ENCODE peak calls at places on chromosomes 3 and 15, in five cellular contexts. L is coronary artery, A is tibial nerve, W is cardiac fibroblast, F is breast epithelium. M is an unnamed sample.
A peak's percentile ranks its signal among the peaks of the same experiment; 100 is the strongest.

GRCh38 chr15:25987638-25988037 is 124.5 kb upstream of the ATP10A start:
- DNase-seq in F (no peak), W (no peak), L (no peak), A (no peak), M (no peak)

GRCh38 chr15:29568840-29569532 is 253.3 kb downstream of the TJP1 start:
- DNase-seq in L (no peak), A (no peak), F (no peak), W (peak; percentile 4), M (no peak)

GRCh38 chr3:11718582-11719405 is 75.1 kb upstream of the VGLL4 start:
- DNase-seq in L (peak; percentile 79), W (peak; percentile 67), F (peak; percentile 42), A (peak; percentile 38), M (no peak)

GRCh38 chr3:141915016-141915415 is 38.6 kb downstream of the ATP1B3 start:
- DNase-seq in W (no peak), F (no peak), A (no peak), L (no peak), M (no peak)

GRCh38 chr3:29642393-29643033 is 361.6 kb downstream of the RBMS3 start:
- DNase-seq in F (no peak), A (no peak), L (no peak), W (peak; percentile 80), M (no peak)

GRCh38 chr15:85541744-85542143 is 161.3 kb downstream of the AKAP13 start:
- DNase-seq in L (no peak), F (no peak), W (no peak), A (no peak), M (no peak)

GRCh38 chr15:40930430-40931299 is 1.5 kb downstream of the DLL4 start:
- DNase-seq in A (no peak), L (no peak), F (no peak), W (peak; percentile 20), M (peak; percentile 66)

GRCh38 chr3:138944842-138945645 is 1.9 kb downstream of the FOXL2 start:
- DNase-seq in L (peak; percentile 71), W (no peak), A (no peak), F (no peak), M (no peak)

GRCh38 chr3:16849240-16849639 is 35.5 kb upstream of the PLCL2 start:
- DNase-seq in A (no peak), L (no peak), F (no peak), W (peak; percentile 46), M (no peak)

GRCh38 chr3:142180761-142181362 is 31.5 kb upstream of the TFDP2 start:
- DNase-seq in W (peak; percentile 60), L (no peak), F (no peak), A (no peak), M (no peak)

GRCh38 chr3:159796744-159797143 is 191.9 kb upstream of the IL12A start:
- DNase-seq in W (peak; percentile 91), L (no peak), A (no peak), F (no peak), M (no peak)

GRCh38 chr3:69252141-69252540 is 129.7 kb upstream of the LMOD3 start:
- DNase-seq in L (no peak), F (no peak), A (no peak), W (no peak), M (no peak)

GRCh38 chr15:36004891-36005508 is 459.0 kb upstream of the DPH6 start:
- DNase-seq in L (no peak), A (no peak), W (no peak), F (no peak), M (no peak)

GRCh38 chr3:80018375-80018774 is 250.6 kb upstream of the ROBO1 start:
- DNase-seq in L (no peak), A (no peak), F (no peak), W (peak; percentile 29), M (no peak)

GRCh38 chr3:48532271-48532973 is 24.2 kb downstream of the PFKFB4 start:
- DNase-seq in W (no peak), A (no peak), F (no peak), L (no peak), M (no peak)

GRCh38 chr3:88321696-88322095 is 171.9 kb downstream of the C3orf38 start:
- DNase-seq in W (peak; percentile 23), F (no peak), A (no peak), L (no peak), M (no peak)

GRCh38 chr3:150703756-150704344 is at the start of gene ERICH6:
- DNase-seq in F (peak; percentile 83), A (peak; percentile 83), W (peak; percentile 92), L (peak; percentile 94), M (peak; percentile 45)
- TF ChIP-seq CTCF in F (peak; percentile 8), A (peak; percentile 19), W (peak; percentile 13), L (no peak), M (no peak)

GRCh38 chr3:150830094-150830681 is 67.2 kb upstream of the SIAH2 start:
- DNase-seq in W (peak; percentile 5), A (no peak), L (no peak), F (no peak), M (no peak)
- TF ChIP-seq CTCF in W (no peak), A (no peak), L (no peak), F (no peak), M (no peak)

DNA sequence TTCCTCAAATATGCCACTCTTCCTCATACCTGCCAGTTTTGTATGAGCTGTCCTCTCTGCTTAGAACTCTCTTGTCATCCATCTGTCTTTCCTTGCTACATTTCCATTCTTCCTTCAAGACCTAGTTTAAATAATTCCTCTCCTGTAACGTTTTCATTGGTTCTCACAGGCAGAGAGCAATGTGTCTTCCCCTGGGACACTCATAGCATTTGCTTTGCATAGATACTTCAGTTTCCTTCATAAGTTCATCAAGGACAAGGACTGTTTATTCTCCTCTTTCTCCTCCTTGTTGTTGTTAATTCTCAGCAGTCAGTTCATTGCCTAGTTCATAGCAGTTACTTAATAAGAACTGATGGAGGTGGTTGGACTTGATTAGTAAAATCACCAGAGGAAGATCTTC is 10.6 kb downstream of the NR2C2 start:
- DNase-seq in A (no peak), W (peak; percentile 34), L (no peak), F (no peak), M (no peak)
- TF ChIP-seq CTCF in A (no peak), W (no peak), L (no peak), F (no peak), M (no peak)

GRCh38 chr15:34620122-34620521 is 36.7 kb upstream of the GOLGA8B start:
- DNase-seq in A (no peak), F (no peak), W (no peak), L (no peak), M (no peak)

GRCh38 chr15:34618073-34618472 is 34.6 kb upstream of the GOLGA8B start:
- DNase-seq in W (no peak), A (no peak), F (no peak), L (no peak), M (no peak)

GRCh38 chr15:34619151-34619550 is 35.7 kb upstream of the GOLGA8B start:
- DNase-seq in A (no peak), F (no peak), W (no peak), L (no peak), M (no peak)

GRCh38 chr15:34620814-34621213 is 37.4 kb upstream of the GOLGA8B start:
- DNase-seq in L (no peak), A (no peak), W (peak; percentile 5), F (no peak), M (no peak)

DNA sequence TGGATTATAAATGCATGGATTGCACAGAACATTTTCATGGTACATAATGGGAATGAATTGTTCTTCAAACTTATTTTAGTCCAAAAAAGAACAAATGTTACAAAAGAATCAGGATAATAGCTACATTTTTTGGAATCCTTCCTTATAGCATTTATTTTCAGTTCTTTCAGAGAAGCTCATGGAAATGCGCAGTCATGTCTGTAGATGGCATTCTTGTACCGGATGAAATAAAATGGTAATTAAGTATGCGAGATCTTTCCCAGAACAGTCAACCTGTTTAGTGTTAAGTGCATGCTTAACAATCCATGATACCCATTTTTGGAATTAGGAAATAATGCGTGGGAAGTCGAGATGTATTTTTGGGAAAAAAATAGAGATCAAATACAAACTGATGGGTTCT is 38.2 kb upstream of the GOLGA8B start:
- DNase-seq in F (no peak), W (peak; percentile 53), L (no peak), A (no peak), M (no peak)
- TF ChIP-seq CTCF in F (no peak), W (peak; percentile 30), L (no peak), A (no peak), M (peak; percentile 68)

GRCh38 chr3:127825764-127826163 is 3.4 kb upstream of the MGLL start:
- DNase-seq in L (no peak), F (no peak), W (no peak), A (no peak), M (no peak)
- TF ChIP-seq CTCF in L (no peak), F (no peak), W (no peak), A (no peak), M (no peak)

DNA sequence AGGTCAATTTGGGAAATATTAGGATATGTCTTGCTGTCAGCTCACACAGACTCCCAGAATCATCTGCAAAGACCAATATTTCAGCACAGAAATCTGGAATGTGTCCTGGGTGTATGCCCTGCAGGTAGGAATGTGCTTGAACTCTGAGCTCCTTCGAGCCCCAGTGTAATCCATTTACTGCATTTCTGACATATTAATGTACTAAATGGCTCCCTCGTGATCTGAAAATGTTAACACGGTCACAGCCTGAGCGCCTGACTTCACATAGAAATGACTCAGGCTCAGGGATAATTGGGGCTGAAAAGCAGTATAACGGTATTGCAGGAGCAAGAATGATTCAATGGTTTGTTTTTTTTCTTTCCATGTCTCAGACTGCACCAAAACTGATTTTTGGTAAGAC is 50.0 kb downstream of the DCLK3 start:
- DNase-seq in L (no peak), A (no peak), W (peak; percentile 76), F (no peak), M (no peak)
- TF ChIP-seq CTCF in L (no peak), A (no peak), W (no peak), F (no peak), M (no peak)

DNA sequence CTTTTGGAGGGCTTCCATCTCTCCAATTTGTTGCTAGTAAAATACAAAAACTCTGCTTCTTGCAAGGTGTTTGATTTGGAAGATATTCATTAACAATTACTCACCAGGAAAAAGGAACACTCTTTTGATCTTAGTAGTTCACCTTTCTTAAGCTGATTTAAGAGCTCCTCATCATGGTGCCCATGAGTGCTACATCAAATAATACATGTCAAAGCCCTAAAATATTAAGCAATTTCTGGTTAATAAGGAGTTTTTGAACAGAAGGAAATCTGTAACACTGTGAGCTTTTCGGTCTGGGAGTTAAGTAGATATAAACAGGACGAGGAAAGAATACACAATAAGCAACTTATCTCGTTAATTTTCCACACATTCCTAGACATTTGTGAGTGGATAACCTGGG is 83.9 kb upstream of the DCBLD2 start:
- DNase-seq in F (no peak), A (no peak), L (no peak), W (peak; percentile 68), M (no peak)
- TF ChIP-seq CTCF in F (no peak), A (no peak), L (no peak), W (no peak), M (peak; percentile 33)

M was measured in D721Med.